ENCODE peak calls at places on chromosomes 13 and 19, in ten cellular contexts. One of them, this sample, is unnamed. For H3K9me3 and H3K4me1, the result is how much of the 10 kb centered on the place peaks cover.

GRCh38 chr13:21637296-21637695 is 33.3 kb upstream of the MICU2 start:
- DNase-seq in ascending aorta: no peak
- DNase-seq in SJSA1: peak
- DNase-seq in thoracic aorta: no peak
- DNase-seq in PC-3: peak
- DNase-seq in heart right ventricle: no peak
- DNase-seq in PC-9: peak
- DNase-seq in right atrium auricular region: no peak
- DNase-seq in uterus: no peak
- DNase-seq in psoas muscle: no peak
- DNase-seq in this sample: no peak

GRCh38 chr13:41596190-41596589 is 138.8 kb downstream of the RGCC start:
- DNase-seq in ascending aorta: no peak
- DNase-seq in SJSA1: no peak
- DNase-seq in thoracic aorta: no peak
- DNase-seq in PC-3: no peak
- DNase-seq in heart right ventricle: no peak
- DNase-seq in PC-9: no peak
- DNase-seq in right atrium auricular region: no peak
- DNase-seq in uterus: no peak
- DNase-seq in psoas muscle: no peak
- DNase-seq in this sample: no peak

GRCh38 chr19:11577451-11578341 is at the start of gene ACP5:
- DNase-seq in ascending aorta: no peak
- DNase-seq in SJSA1: peak
- DNase-seq in thoracic aorta: no peak
- DNase-seq in PC-3: no peak
- DNase-seq in heart right ventricle: no peak
- DNase-seq in PC-9: no peak
- DNase-seq in right atrium auricular region: no peak
- DNase-seq in uterus: no peak
- DNase-seq in psoas muscle: no peak
- DNase-seq in this sample: no peak

GRCh38 chr19:16193466-16193865 is 4.2 kb upstream of the AP1M1 start:
- DNase-seq in ascending aorta: no peak
- DNase-seq in SJSA1: no peak
- DNase-seq in thoracic aorta: no peak
- DNase-seq in PC-3: no peak
- DNase-seq in heart right ventricle: no peak
- DNase-seq in PC-9: no peak
- DNase-seq in right atrium auricular region: no peak
- DNase-seq in uterus: no peak
- DNase-seq in psoas muscle: no peak
- DNase-seq in this sample: no peak

GRCh38 chr19:47228168-47228936 is 2.6 kb downstream of the BBC3 start:
- DNase-seq in ascending aorta: peak
- DNase-seq in SJSA1: no peak
- DNase-seq in thoracic aorta: no peak
- DNase-seq in PC-3: no peak
- DNase-seq in heart right ventricle: peak
- DNase-seq in PC-9: peak
- DNase-seq in right atrium auricular region: no peak
- DNase-seq in uterus: peak
- DNase-seq in psoas muscle: peak
- DNase-seq in this sample: no peak

GRCh38 chr13:21015284-21015683 is 46.1 kb downstream of the LATS2 start:
- DNase-seq in ascending aorta: no peak
- DNase-seq in SJSA1: no peak
- DNase-seq in thoracic aorta: no peak
- DNase-seq in PC-3: peak
- DNase-seq in heart right ventricle: no peak
- DNase-seq in PC-9: no peak
- DNase-seq in right atrium auricular region: no peak
- DNase-seq in uterus: no peak
- DNase-seq in psoas muscle: no peak
- DNase-seq in this sample: no peak

GRCh38 chr13:98821372-98822237 is 69.1 kb upstream of the SLC15A1 start:
- DNase-seq in ascending aorta: no peak
- DNase-seq in SJSA1: peak
- DNase-seq in thoracic aorta: no peak
- DNase-seq in PC-3: no peak
- DNase-seq in heart right ventricle: no peak
- DNase-seq in PC-9: no peak
- DNase-seq in right atrium auricular region: no peak
- DNase-seq in uterus: peak
- DNase-seq in psoas muscle: no peak
- DNase-seq in this sample: no peak

GRCh38 chr19:14670408-14670807 is 4.2 kb downstream of the ADGRE3 start:
- DNase-seq in ascending aorta: no peak
- DNase-seq in SJSA1: no peak
- DNase-seq in thoracic aorta: no peak
- DNase-seq in PC-3: no peak
- DNase-seq in heart right ventricle: no peak
- DNase-seq in PC-9: no peak
- DNase-seq in right atrium auricular region: no peak
- DNase-seq in uterus: no peak
- DNase-seq in psoas muscle: no peak
- DNase-seq in this sample: no peak

GRCh38 chr13:48551329-48551728 is 18.4 kb upstream of the RCBTB2 start:
- DNase-seq in ascending aorta: no peak
- DNase-seq in SJSA1: no peak
- DNase-seq in thoracic aorta: no peak
- DNase-seq in PC-3: no peak
- DNase-seq in heart right ventricle: no peak
- DNase-seq in PC-9: no peak
- DNase-seq in right atrium auricular region: no peak
- DNase-seq in uterus: no peak
- DNase-seq in psoas muscle: no peak
- DNase-seq in this sample: no peak

GRCh38 chr13:54975676-54976075 is 1947.1 kb downstream of the OLFM4 start:
- DNase-seq in ascending aorta: no peak
- DNase-seq in SJSA1: no peak
- DNase-seq in thoracic aorta: no peak
- DNase-seq in PC-3: no peak
- DNase-seq in heart right ventricle: no peak
- DNase-seq in PC-9: no peak
- DNase-seq in right atrium auricular region: no peak
- DNase-seq in uterus: no peak
- DNase-seq in psoas muscle: no peak
- DNase-seq in this sample: no peak

GRCh38 chr19:49338691-49339363 is 3.6 kb downstream of the CD37 start:
- DNase-seq in ascending aorta: peak
- DNase-seq in SJSA1: no peak
- DNase-seq in thoracic aorta: peak
- DNase-seq in PC-3: peak
- DNase-seq in heart right ventricle: peak
- DNase-seq in PC-9: no peak
- DNase-seq in right atrium auricular region: peak
- DNase-seq in uterus: peak
- DNase-seq in psoas muscle: peak
- DNase-seq in this sample: no peak

GRCh38 chr19:48396010-48396870 is 2.8 kb downstream of the GRIN2D start:
- DNase-seq in ascending aorta: no peak
- DNase-seq in SJSA1: no peak
- DNase-seq in thoracic aorta: no peak
- DNase-seq in PC-3: no peak
- DNase-seq in heart right ventricle: no peak
- DNase-seq in PC-9: no peak
- DNase-seq in right atrium auricular region: no peak
- DNase-seq in uterus: no peak
- DNase-seq in psoas muscle: no peak
- DNase-seq in this sample: no peak

DNA sequence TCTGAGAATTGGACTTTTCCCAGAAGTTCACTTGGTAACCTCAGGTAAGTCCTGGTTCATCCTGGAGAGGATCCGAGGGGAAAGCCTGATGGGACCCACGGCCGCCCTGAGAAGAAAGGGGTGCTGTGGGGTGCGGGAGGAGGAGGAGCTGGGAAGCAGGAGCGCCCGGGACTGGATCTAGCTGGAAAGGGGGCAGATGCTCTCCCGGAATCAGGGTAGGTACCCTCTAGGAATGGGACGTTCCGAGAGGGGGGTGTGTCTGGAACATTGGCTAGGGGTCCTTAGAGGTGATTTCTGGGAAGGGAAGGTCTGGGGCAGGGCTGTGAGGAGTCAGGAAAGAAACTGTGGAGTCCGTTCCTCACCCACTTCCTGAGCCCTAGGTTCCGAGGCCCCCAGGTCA is 38.7 kb upstream of the ZNF492 start:
- DNase-seq in ascending aorta: no peak
- DNase-seq in SJSA1: no peak
- DNase-seq in thoracic aorta: no peak
- DNase-seq in PC-3: no peak
- DNase-seq in heart right ventricle: no peak
- DNase-seq in PC-9: no peak
- DNase-seq in right atrium auricular region: no peak
- DNase-seq in uterus: no peak
- DNase-seq in psoas muscle: no peak
- DNase-seq in this sample: no peak
- H3K9me3 ChIP-seq in ascending aorta: under half
- H3K9me3 ChIP-seq in SJSA1: under half
- H3K9me3 ChIP-seq in thoracic aorta: under half
- H3K9me3 ChIP-seq in PC-3: under half
- H3K9me3 ChIP-seq in heart right ventricle: under half
- H3K9me3 ChIP-seq in PC-9: under half
- H3K9me3 ChIP-seq in right atrium auricular region: under half
- H3K9me3 ChIP-seq in uterus: under half
- H3K9me3 ChIP-seq in psoas muscle: under half
- H3K9me3 ChIP-seq in this sample: under half

GRCh38 chr19:6587093-6587820 is 3.7 kb downstream of the CD70 start:
- DNase-seq in ascending aorta: no peak
- DNase-seq in SJSA1: no peak
- DNase-seq in thoracic aorta: no peak
- DNase-seq in PC-3: no peak
- DNase-seq in heart right ventricle: no peak
- DNase-seq in PC-9: no peak
- DNase-seq in right atrium auricular region: no peak
- DNase-seq in uterus: no peak
- DNase-seq in psoas muscle: no peak
- DNase-seq in this sample: no peak

GRCh38 chr19:6589711-6590457 is 1.1 kb downstream of the CD70 start:
- DNase-seq in ascending aorta: no peak
- DNase-seq in SJSA1: no peak
- DNase-seq in thoracic aorta: no peak
- DNase-seq in PC-3: no peak
- DNase-seq in heart right ventricle: no peak
- DNase-seq in PC-9: no peak
- DNase-seq in right atrium auricular region: no peak
- DNase-seq in uterus: no peak
- DNase-seq in psoas muscle: no peak
- DNase-seq in this sample: no peak

GRCh38 chr19:6588508-6589345 is 2.2 kb downstream of the CD70 start:
- DNase-seq in ascending aorta: no peak
- DNase-seq in SJSA1: peak
- DNase-seq in thoracic aorta: no peak
- DNase-seq in PC-3: no peak
- DNase-seq in heart right ventricle: no peak
- DNase-seq in PC-9: no peak
- DNase-seq in right atrium auricular region: no peak
- DNase-seq in uterus: no peak
- DNase-seq in psoas muscle: no peak
- DNase-seq in this sample: no peak

GRCh38 chr19:6586726-6587092 is 4.2 kb downstream of the CD70 start:
- DNase-seq in ascending aorta: no peak
- DNase-seq in SJSA1: no peak
- DNase-seq in thoracic aorta: no peak
- DNase-seq in PC-3: no peak
- DNase-seq in heart right ventricle: no peak
- DNase-seq in PC-9: no peak
- DNase-seq in right atrium auricular region: no peak
- DNase-seq in uterus: no peak
- DNase-seq in psoas muscle: no peak
- DNase-seq in this sample: no peak

GRCh38 chr19:6587998-6588507 is 2.9 kb downstream of the CD70 start:
- DNase-seq in ascending aorta: no peak
- DNase-seq in SJSA1: no peak
- DNase-seq in thoracic aorta: no peak
- DNase-seq in PC-3: no peak
- DNase-seq in heart right ventricle: no peak
- DNase-seq in PC-9: no peak
- DNase-seq in right atrium auricular region: no peak
- DNase-seq in uterus: no peak
- DNase-seq in psoas muscle: no peak
- DNase-seq in this sample: no peak
- H3K4me1 ChIP-seq in ascending aorta: under half
- H3K4me1 ChIP-seq in SJSA1: under half
- H3K4me1 ChIP-seq in thoracic aorta: under half
- H3K4me1 ChIP-seq in PC-3: under half
- H3K4me1 ChIP-seq in heart right ventricle: under half
- H3K4me1 ChIP-seq in PC-9: under half
- H3K4me1 ChIP-seq in right atrium auricular region: under half
- H3K4me1 ChIP-seq in uterus: under half
- H3K4me1 ChIP-seq in psoas muscle: under half
- H3K4me1 ChIP-seq in this sample: under half

GRCh38 chr19:53595510-53595867 is 36.3 kb upstream of the DPRX start:
- DNase-seq in ascending aorta: no peak
- DNase-seq in SJSA1: no peak
- DNase-seq in thoracic aorta: no peak
- DNase-seq in PC-3: no peak
- DNase-seq in heart right ventricle: no peak
- DNase-seq in PC-9: no peak
- DNase-seq in right atrium auricular region: no peak
- DNase-seq in uterus: no peak
- DNase-seq in psoas muscle: no peak
- DNase-seq in this sample: no peak
- H3K27ac ChIP-seq in ascending aorta: no peak
- H3K27ac ChIP-seq in SJSA1: no peak
- H3K27ac ChIP-seq in thoracic aorta: no peak
- H3K27ac ChIP-seq in PC-3: no peak
- H3K27ac ChIP-seq in heart right ventricle: no peak
- H3K27ac ChIP-seq in PC-9: no peak
- H3K27ac ChIP-seq in right atrium auricular region: no peak
- H3K27ac ChIP-seq in uterus: no peak
- H3K27ac ChIP-seq in psoas muscle: no peak
- H3K27ac ChIP-seq in this sample: no peak

GRCh38 chr19:28685802-28686201 is 527.1 kb downstream of the UQCRFS1 start:
- DNase-seq in ascending aorta: no peak
- DNase-seq in SJSA1: no peak
- DNase-seq in thoracic aorta: no peak
- DNase-seq in PC-3: no peak
- DNase-seq in heart right ventricle: no peak
- DNase-seq in PC-9: no peak
- DNase-seq in right atrium auricular region: no peak
- DNase-seq in uterus: no peak
- DNase-seq in psoas muscle: no peak
- DNase-seq in this sample: no peak
- H3K9me3 ChIP-seq in ascending aorta: under half
- H3K9me3 ChIP-seq in SJSA1: under half
- H3K9me3 ChIP-seq in thoracic aorta: under half
- H3K9me3 ChIP-seq in PC-3: under half
- H3K9me3 ChIP-seq in heart right ventricle: under half
- H3K9me3 ChIP-seq in PC-9: under half
- H3K9me3 ChIP-seq in right atrium auricular region: under half
- H3K9me3 ChIP-seq in uterus: under half
- H3K9me3 ChIP-seq in psoas muscle: under half
- H3K9me3 ChIP-seq in this sample: under half

This sample was measured in esophagus squamous epithelium.